ENCODE peak calls at places on chromosomes 1 and 21, in five cellular contexts. M, O, B, P and S are unnamed samples.

GRCh38 chr1:94071956-94072355 is 49.0 kb downstream of the ABCA4 start:
- DNase-seq in P (no peak), B (no peak), O (no peak), M (no peak), S (no peak)

GRCh38 chr1:20560966-20561365 is 8.6 kb downstream of the FAM43B start:
- DNase-seq in O (no peak), B (no peak), P (no peak), M (no peak), S (no peak)

GRCh38 chr1:14524816-14525215 is 73.7 kb upstream of the KAZN start:
- DNase-seq in M (no peak), P (no peak), B (no peak), O (no peak), S (no peak)

GRCh38 chr1:39688706-39689105 is 2.5 kb downstream of the HPCAL4 start:
- DNase-seq in O (no peak), B (no peak), M (no peak), P (no peak), S (peak; percentile 80)

GRCh38 chr1:183323849-183324683 is 94.1 kb downstream of the NMNAT2 start:
- DNase-seq in B (peak; percentile 20), P (no peak), O (no peak), M (no peak), S (no peak)

GRCh38 chr1:198605426-198605825 is 33.4 kb upstream of the PTPRC start:
- DNase-seq in P (no peak), M (no peak), B (no peak), O (no peak), S (no peak)

GRCh38 chr21:41583274-41583790 is 75.4 kb upstream of the TMPRSS2 start:
- DNase-seq in M (no peak), B (no peak), P (no peak), O (no peak), S (peak; percentile 85)

GRCh38 chr1:92502247-92502646 is 15.5 kb upstream of the GFI1 start:
- DNase-seq in B (peak; percentile 54), O (no peak), P (no peak), M (no peak), S (no peak)

GRCh38 chr1:3120994-3121393 is 52.0 kb downstream of the PRDM16 start:
- DNase-seq in O (no peak), P (no peak), M (no peak), B (no peak), S (no peak)

GRCh38 chr1:180040034-180040433 is 85.4 kb downstream of the CEP350 start:
- DNase-seq in M (peak; percentile 79), O (no peak), P (peak; percentile 34), B (peak; percentile 14), S (peak; percentile 6)

GRCh38 chr1:203290261-203291089 is 14.8 kb upstream of the BTG2 start:
- DNase-seq in O (peak; percentile 86), B (peak; percentile 51), M (no peak), P (peak; percentile 97), S (peak; percentile 87)

GRCh38 chr1:30088594-30089556 is 634.5 kb downstream of the MATN1 start:
- DNase-seq in P (no peak), B (no peak), M (no peak), O (no peak), S (no peak)

GRCh38 chr1:220326578-220326977 is 54.3 kb upstream of the RAB3GAP2 start:
- DNase-seq in B (peak; percentile 10), P (no peak), M (no peak), O (no peak), S (peak; percentile 83)

GRCh38 chr1:16195518-16195905 is 16.9 kb downstream of the ARHGEF19 start:
- DNase-seq in O (no peak), M (peak; percentile 2), B (no peak), P (no peak), S (no peak)

GRCh38 chr1:239446611-239447010 is 60.2 kb downstream of the CHRM3 start:
- DNase-seq in B (no peak), M (no peak), P (no peak), O (no peak), S (no peak)

GRCh38 chr1:162404550-162405160 is 7.3 kb downstream of the SH2D1B start:
- DNase-seq in P (no peak), B (peak; percentile 66), O (no peak), M (peak; percentile 65), S (peak; percentile 71)

DNA sequence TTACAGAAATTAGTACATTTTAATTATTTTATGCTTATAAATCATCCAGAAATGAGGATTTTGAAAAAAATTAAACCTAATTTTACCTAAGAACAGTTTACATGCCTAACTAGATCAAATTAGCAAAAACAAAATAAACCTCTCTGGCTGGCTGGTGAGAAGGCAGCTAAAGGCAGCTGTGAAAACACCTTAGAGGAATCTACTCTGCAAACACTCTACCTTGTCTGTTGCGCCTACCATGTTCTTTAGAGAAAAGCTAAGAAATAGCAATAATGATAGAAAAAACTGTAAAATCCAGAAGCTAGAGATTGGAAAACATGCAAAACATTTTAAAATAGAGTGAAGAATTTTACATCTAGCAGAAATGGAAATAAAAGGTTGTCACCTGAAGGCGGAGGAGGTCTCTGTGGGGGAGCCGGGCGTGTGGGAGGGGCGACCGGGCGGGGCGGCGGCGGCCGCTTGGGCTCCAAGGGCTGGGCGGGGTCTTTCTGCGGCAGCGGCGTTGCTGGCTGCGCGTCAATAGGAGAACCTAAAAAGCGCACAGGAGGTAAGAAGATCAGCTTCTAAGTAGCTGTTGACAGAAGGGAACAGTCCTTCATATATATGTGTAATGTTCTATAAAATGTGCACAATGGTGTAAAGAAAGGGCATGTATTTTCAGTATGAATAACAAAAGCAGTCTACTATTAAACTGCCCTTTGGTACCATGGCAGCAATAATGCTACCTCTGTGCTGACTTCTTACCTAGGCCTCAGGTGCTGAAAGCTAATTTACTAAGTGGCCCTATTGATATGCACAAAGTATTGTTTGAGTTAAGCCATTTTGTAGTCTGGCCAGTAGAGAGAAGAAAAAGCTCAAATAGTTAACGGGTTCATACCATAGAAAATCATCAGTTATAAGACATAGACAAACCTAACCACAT is 33.3 kb upstream of the CFAP298 start:
- DNase-seq in B (no peak), M (no peak), P (no peak), O (no peak), S (no peak)
- H3K4me3 ChIP-seq in B (no peak overlapping the region), M (no peak overlapping the region), P (no peak overlapping the region), O (no peak overlapping the region), S (no peak overlapping the region)

GRCh38 chr21:30395731-30396130 is at the start of gene KRTAP13-1:
- DNase-seq in O (no peak), B (no peak), P (no peak), M (no peak), S (no peak)

GRCh38 chr21:30391615-30392014 is 4.2 kb upstream of the KRTAP13-1 start:
- DNase-seq in P (no peak), M (no peak), B (no peak), O (no peak), S (no peak)
- H3K4me3 ChIP-seq in P (no peak overlapping the region), M (no peak overlapping the region), B (no peak overlapping the region), O (no peak overlapping the region), S (no peak overlapping the region)

GRCh38 chr21:34129971-34130597 is 56.7 kb downstream of the MRPS6 start:
- DNase-seq in P (no peak), O (no peak), M (no peak), B (no peak), S (no peak)
- H3K4me3 ChIP-seq in P (no peak overlapping the region), O (peak overlapping the region; percentile 9), M (no peak overlapping the region), B (no peak overlapping the region), S (no peak overlapping the region)

GRCh38 chr1:232136136-232136535 is 493.8 kb downstream of the SIPA1L2 start:
- DNase-seq in O (no peak), P (no peak), M (no peak), B (no peak), S (no peak)

GRCh38 chr1:232132572-232132971 is 497.4 kb downstream of the SIPA1L2 start:
- DNase-seq in M (no peak), O (no peak), P (no peak), B (no peak), S (no peak)

GRCh38 chr1:232131715-232132391 is 498.1 kb downstream of the SIPA1L2 start:
- DNase-seq in O (no peak), B (no peak), M (no peak), P (no peak), S (no peak)

GRCh38 chr1:232137066-232137465 is 492.9 kb downstream of the SIPA1L2 start:
- DNase-seq in M (no peak), P (no peak), B (no peak), O (no peak), S (no peak)

DNA sequence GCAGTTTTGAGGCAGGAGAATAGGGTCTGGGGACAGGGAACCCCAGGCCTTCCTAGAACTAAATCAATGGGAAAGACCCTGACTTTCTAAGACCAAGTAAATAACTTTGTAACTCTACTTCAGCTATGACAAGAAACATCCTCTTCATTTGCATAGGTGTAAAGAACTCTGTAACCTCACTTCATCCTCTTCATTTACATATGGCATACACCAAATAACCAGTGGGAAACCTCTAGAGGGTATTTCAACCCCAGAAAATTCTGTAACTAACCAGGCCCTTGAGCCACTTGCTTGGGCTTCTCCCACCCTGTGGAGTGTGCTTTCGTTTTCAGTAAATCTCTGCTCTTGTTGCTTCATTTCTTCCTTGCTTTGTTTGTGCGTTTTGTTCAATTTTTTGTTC is 495.6 kb downstream of the SIPA1L2 start:
- DNase-seq in B (no peak), P (no peak), M (no peak), O (no peak), S (no peak)
- H3K4me3 ChIP-seq in B (no peak overlapping the region), P (no peak overlapping the region), M (no peak overlapping the region), O (no peak overlapping the region), S (no peak overlapping the region)